ENCODE peak calls at places on chromosomes 2 and 18, in eight cellular contexts. A, R, K, P, L, C, S and Y are unnamed samples.

GRCh38 chr2:109707281-109708147 is 86.6 kb upstream of the RGPD5 start:
- DNase-seq in A (no peak), R (no peak), K (no peak), P (no peak), L (no peak), C (no peak), S (no peak), Y (no peak)

GRCh38 chr2:112530728-112531127 is 11.5 kb upstream of the POLR1B start:
- DNase-seq in A (no peak), R (no peak), K (no peak), P (no peak), L (no peak), C (no peak), S (no peak), Y (no peak)

GRCh38 chr2:189364607-189365006 is 76.7 kb upstream of the WDR75 start:
- DNase-seq in A (no peak), R (no peak), K (no peak), P (no peak), L (no peak), C (no peak), S (no peak), Y (no peak)

GRCh38 chr2:85792783-85793441 is 39.1 kb downstream of the ATOH8 start:
- DNase-seq in A (no peak), R (no peak), K (peak; percentile 65), P (no peak), L (no peak), C (peak; percentile 91), S (peak; percentile 17), Y (no peak)

GRCh38 chr2:128311755-128312341 is 6.8 kb downstream of the HS6ST1 start:
- DNase-seq in A (no peak), R (no peak), K (no peak), P (peak; percentile 2), L (peak; percentile 36), C (no peak), S (peak; percentile 13), Y (peak; percentile 79)

GRCh38 chr2:54522624-54523281 is 66.6 kb downstream of the SPTBN1 start:
- DNase-seq in A (peak; percentile 69), R (peak; percentile 57), K (peak; percentile 48), P (peak; percentile 47), L (peak; percentile 90), C (peak; percentile 67), S (peak; percentile 60), Y (no peak)

GRCh38 chr18:47929681-47930085 is 776 bp downstream of the SMAD2 start:
- DNase-seq in A (no peak), R (peak; percentile 10), K (no peak), P (no peak), L (no peak), C (peak; percentile 62), S (no peak), Y (no peak)

GRCh38 chr2:54331095-54331835 is 75.2 kb upstream of the TSPYL6 start:
- DNase-seq in A (no peak), R (no peak), K (no peak), P (no peak), L (peak; percentile 53), C (no peak), S (peak; percentile 11), Y (no peak)

GRCh38 chr18:14285053-14285452 is 152.8 kb upstream of the ZNF519 start:
- DNase-seq in A (no peak), R (no peak), K (no peak), P (no peak), L (no peak), C (no peak), S (no peak), Y (no peak)

GRCh38 chr2:85899284-85899683 is 10.5 kb upstream of the ST3GAL5 start:
- DNase-seq in A (no peak), R (no peak), K (no peak), P (no peak), L (no peak), C (no peak), S (no peak), Y (no peak)

GRCh38 chr2:152062130-152063091 is 36.4 kb downstream of the CACNB4 start:
- DNase-seq in A (no peak), R (peak; percentile 24), K (no peak), P (no peak), L (no peak), C (peak; percentile 37), S (no peak), Y (no peak)

GRCh38 chr2:218343591-218343990 is 13.1 kb upstream of the CATIP start:
- DNase-seq in A (no peak), R (no peak), K (peak; percentile 19), P (no peak), L (no peak), C (peak; percentile 72), S (no peak), Y (no peak)

GRCh38 chr2:42904576-42904876 is 112.1 kb upstream of the HAAO start:
- DNase-seq in A (no peak), R (no peak), K (no peak), P (no peak), L (no peak), C (no peak), S (no peak), Y (no peak)

GRCh38 chr2:19861771-19862170 is 40.0 kb downstream of the TTC32 start:
- DNase-seq in A (no peak), R (no peak), K (peak; percentile 25), P (no peak), L (no peak), C (peak; percentile 11), S (no peak), Y (no peak)

GRCh38 chr2:222707689-222708273 is 36.3 kb downstream of the MOGAT1 start:
- DNase-seq in A (no peak), R (no peak), K (peak; percentile 59), P (no peak), L (no peak), C (peak; percentile 28), S (no peak), Y (no peak)

GRCh38 chr18:3401669-3402620 is 48.0 kb upstream of the TGIF1 start:
- DNase-seq in A (no peak), R (no peak), K (no peak), P (no peak), L (no peak), C (no peak), S (no peak), Y (no peak)

GRCh38 chr2:28449489-28450395 is 46.1 kb upstream of the PLB1 start:
- DNase-seq in A (no peak), R (no peak), K (peak; percentile 37), P (no peak), L (no peak), C (peak; percentile 41), S (no peak), Y (no peak)

GRCh38 chr2:172931256-172931894 is 144.3 kb upstream of the MAP3K20 start:
- DNase-seq in A (peak; percentile 7), R (peak; percentile 41), K (peak; percentile 70), P (peak; percentile 27), L (peak; percentile 58), C (peak; percentile 77), S (peak; percentile 59), Y (no peak)

GRCh38 chr2:85064927-85065630 is 68.1 kb upstream of the TCF7L1 start:
- DNase-seq in A (no peak), R (no peak), K (no peak), P (no peak), L (peak; percentile 84), C (no peak), S (peak; percentile 73), Y (no peak)

DNA sequence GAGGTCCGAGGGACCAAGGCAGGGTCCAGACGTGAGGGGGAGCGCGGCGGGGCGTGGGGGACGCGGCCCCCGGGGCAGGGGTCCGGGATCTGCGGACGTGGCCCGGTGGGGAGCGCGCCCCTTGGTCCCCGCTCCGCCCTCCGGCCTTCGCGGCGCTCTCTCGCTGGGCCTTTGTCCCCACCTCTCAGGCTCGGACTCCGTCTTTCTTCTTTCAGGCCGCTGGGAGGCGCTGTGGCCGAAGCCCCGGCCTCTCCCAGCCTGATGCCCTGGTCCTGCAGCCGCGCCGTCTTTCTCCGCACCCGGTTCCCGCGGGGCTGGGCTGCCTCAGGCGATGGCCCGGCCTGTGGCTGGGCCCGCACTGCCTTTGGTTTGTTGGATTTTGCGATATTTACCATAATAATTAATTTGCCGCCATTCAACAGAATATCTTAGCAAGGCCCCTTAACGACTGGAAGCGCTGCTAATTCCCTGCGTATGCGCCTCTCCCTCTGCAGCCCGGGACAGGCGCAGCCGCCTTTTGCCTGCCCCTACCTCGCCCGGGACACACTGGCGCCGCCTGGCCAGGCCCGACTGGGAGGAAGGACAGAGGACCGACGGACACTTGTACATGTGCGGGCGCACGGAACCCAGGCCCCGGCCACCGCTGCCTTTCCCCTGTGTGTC is 10.8 kb downstream of the SIX3 start:
- DNase-seq in A (peak; percentile 84), R (no peak), K (peak; percentile 53), P (peak; percentile 82), L (peak; percentile 92), C (peak; percentile 70), S (peak; percentile 76), Y (no peak)
- TF ChIP-seq CTCF in A (peak; percentile 78), R (peak; percentile 63), K (peak; percentile 80), P (peak; percentile 86), L (peak; percentile 95), C (peak; percentile 60), S (peak; percentile 34), Y (peak; percentile 82)

GRCh38 chr2:200305797-200306718 is at the start of gene SPATS2L:
- DNase-seq in A (peak; percentile 77), R (peak; percentile 85), K (peak; percentile 77), P (peak; percentile 75), L (peak; percentile 87), C (peak; percentile 80), S (peak; percentile 70), Y (peak; percentile 90)
- TF ChIP-seq CTCF in A (peak; percentile 5), R (no peak), K (no peak), P (no peak), L (peak; percentile 62), C (peak; percentile 2), S (no peak), Y (peak; percentile 22)

GRCh38 chr2:136054856-136055255 is 63.1 kb downstream of the CXCR4 start:
- DNase-seq in A (no peak), R (no peak), K (no peak), P (no peak), L (no peak), C (no peak), S (no peak), Y (no peak)
- TF ChIP-seq CTCF in A (no peak), R (no peak), K (no peak), P (no peak), L (no peak), C (no peak), S (no peak), Y (no peak)

GRCh38 chr2:219530048-219530963 is 13.3 kb downstream of the CHPF start:
- DNase-seq in A (peak; percentile 92), R (peak; percentile 83), K (peak; percentile 78), P (peak; percentile 97), L (peak; percentile 95), C (peak; percentile 85), S (peak; percentile 93), Y (peak; percentile 96)
- TF ChIP-seq CTCF in A (peak; percentile 97), R (peak; percentile 98), K (peak; percentile 95), P (peak; percentile 89), L (peak; percentile 98), C (peak; percentile 91), S (peak; percentile 91), Y (peak; percentile 97)

GRCh38 chr18:2223859-2224258 is 347.4 kb downstream of the METTL4 start:
- DNase-seq in A (peak; percentile 21), R (peak; percentile 26), K (peak; percentile 71), P (peak; percentile 28), L (peak; percentile 71), C (peak; percentile 77), S (no peak), Y (no peak)
- TF ChIP-seq CTCF in A (peak; percentile 76), R (peak; percentile 70), K (peak; percentile 64), P (peak; percentile 26), L (peak; percentile 84), C (peak; percentile 69), S (peak; percentile 71), Y (peak; percentile 46)